ENCODE peak calls at places on chromosomes 4 and X, in nine cellular contexts. X is K562, R is ovary, O is A549, I is spleen, U is stomach, D is right lobe of liver, S is transverse colon, N is GM12878. K is an unnamed sample.
A peak's percentile ranks its signal among the peaks of the same experiment; 100 is the strongest.

GRCh38 chrX:119406739-119407138 is 7.6 kb downstream of the SLC25A43 start:
- DNase-seq in X (peak; percentile 56), O (no peak), I (no peak), N (no peak), S (no peak), R (no peak), U (no peak), D (no peak), K (peak; percentile 70)

GRCh38 chr4:98851806-98852205 is 77.1 kb downstream of the EIF4E start:
- DNase-seq in R (no peak), X (no peak), U (no peak), N (no peak), I (no peak), D (no peak), S (no peak), O (no peak), K (no peak)

GRCh38 chr4:102760645-102761477 is at the start of gene MANBA:
- DNase-seq in X (peak; percentile 94), O (peak; percentile 85), D (peak; percentile 91), U (peak; percentile 86), I (peak; percentile 99), R (peak; percentile 74), S (peak; percentile 90), N (no peak), K (peak; percentile 92)

GRCh38 chr4:3447431-3448395 is 5.9 kb downstream of the HGFAC start:
- DNase-seq in I (no peak), X (no peak), N (no peak), U (no peak), O (no peak), R (no peak), D (no peak), S (no peak), K (no peak)

GRCh38 chr4:76738081-76738931 is 159.6 kb downstream of the SOWAHB start:
- DNase-seq in S (no peak), I (no peak), D (no peak), N (peak; percentile 30), O (no peak), X (no peak), U (no peak), R (peak; percentile 34), K (no peak)

GRCh38 chrX:151722241-151722846 is 6.5 kb downstream of the FATE1 start:
- DNase-seq in S (peak; percentile 14), O (peak; percentile 5), N (no peak), X (peak; percentile 59), U (peak; percentile 49), D (no peak), R (no peak), I (peak; percentile 68), K (peak; percentile 1)

GRCh38 chr4:152956650-152957436 is 20.7 kb downstream of the FHDC1 start:
- DNase-seq in X (peak; percentile 50), N (no peak), S (peak; percentile 65), I (no peak), U (peak; percentile 46), R (no peak), D (no peak), O (no peak), K (peak; percentile 80)

GRCh38 chr4:113708250-113708649 is 53.3 kb downstream of the CAMK2D start:
- DNase-seq in R (no peak), U (no peak), O (no peak), N (no peak), I (no peak), X (no peak), D (no peak), S (no peak), K (no peak)

GRCh38 chr4:152327606-152328453 is 208.1 kb downstream of the FBXW7 start:
- DNase-seq in D (no peak), U (no peak), S (no peak), N (no peak), R (no peak), X (no peak), O (no peak), I (no peak), K (no peak)

GRCh38 chr4:115145393-115146160 is 32.2 kb upstream of the NDST4 start:
- DNase-seq in X (no peak), N (no peak), U (peak; percentile 33), S (peak; percentile 22), R (no peak), O (no peak), D (no peak), I (no peak), K (no peak)

GRCh38 chr4:148216866-148217814 is 225.1 kb downstream of the NR3C2 start:
- DNase-seq in N (peak; percentile 41), O (no peak), S (no peak), I (no peak), R (no peak), D (no peak), X (no peak), U (no peak), K (no peak)

GRCh38 chr4:168662297-168662985 is 165.6 kb downstream of the PALLD start:
- DNase-seq in R (no peak), S (no peak), D (no peak), I (no peak), U (no peak), O (no peak), X (no peak), N (no peak), K (no peak)

GRCh38 chr4:13103382-13104015 is 380.6 kb downstream of the RAB28 start:
- DNase-seq in I (no peak), R (no peak), X (no peak), O (no peak), D (no peak), N (no peak), S (no peak), U (no peak), K (no peak)

GRCh38 chr4:36024901-36025610 is 219.3 kb downstream of the ARAP2 start:
- DNase-seq in O (no peak), I (no peak), D (no peak), S (no peak), X (no peak), R (no peak), U (no peak), N (no peak), K (no peak)

GRCh38 chr4:10303291-10303690 is 153.9 kb downstream of the ZNF518B start:
- DNase-seq in S (no peak), O (no peak), D (no peak), N (no peak), R (no peak), I (no peak), X (no peak), U (no peak), K (no peak)

GRCh38 chrX:39813631-39814246 is 284.0 kb downstream of the BCOR start:
- DNase-seq in N (no peak), R (peak; percentile 77), D (peak; percentile 89), S (peak; percentile 40), U (peak; percentile 69), O (no peak), I (peak; percentile 83), X (no peak), K (no peak)

GRCh38 chr4:184648220-184649025 is 824 bp downstream of the CASP3 start:
- DNase-seq in I (peak; percentile 95), O (peak; percentile 3), N (no peak), R (peak; percentile 60), D (peak; percentile 79), X (peak; percentile 48), U (peak; percentile 70), S (peak; percentile 72), K (peak; percentile 78)
- TF ChIP-seq POLR2A in I (peak; percentile 9), O (no peak), N (peak; percentile 72), R (no peak), D (no peak), X (no peak), U (no peak), S (no peak), K (no peak)

GRCh38 chr4:83110970-83111369 is 3.6 kb downstream of the PLAC8 start:
- DNase-seq in I (no peak), O (no peak), D (no peak), N (no peak), X (no peak), R (no peak), U (no peak), S (no peak), K (no peak)

GRCh38 chr4:83112239-83112638 is 2.3 kb downstream of the PLAC8 start:
- DNase-seq in I (no peak), X (no peak), U (no peak), N (peak; percentile 86), R (no peak), D (no peak), O (no peak), S (peak; percentile 21), K (no peak)

GRCh38 chr4:83109480-83110221 is 4.9 kb downstream of the PLAC8 start:
- DNase-seq in D (peak; percentile 60), U (peak; percentile 53), R (no peak), N (no peak), S (peak; percentile 45), O (peak; percentile 9), X (no peak), I (peak; percentile 91), K (no peak)

GRCh38 chr4:83108101-83108861 is 6.2 kb downstream of the PLAC8 start:
- DNase-seq in U (no peak), O (no peak), X (no peak), R (no peak), N (no peak), D (no peak), I (no peak), S (peak; percentile 11), K (no peak)

DNA sequence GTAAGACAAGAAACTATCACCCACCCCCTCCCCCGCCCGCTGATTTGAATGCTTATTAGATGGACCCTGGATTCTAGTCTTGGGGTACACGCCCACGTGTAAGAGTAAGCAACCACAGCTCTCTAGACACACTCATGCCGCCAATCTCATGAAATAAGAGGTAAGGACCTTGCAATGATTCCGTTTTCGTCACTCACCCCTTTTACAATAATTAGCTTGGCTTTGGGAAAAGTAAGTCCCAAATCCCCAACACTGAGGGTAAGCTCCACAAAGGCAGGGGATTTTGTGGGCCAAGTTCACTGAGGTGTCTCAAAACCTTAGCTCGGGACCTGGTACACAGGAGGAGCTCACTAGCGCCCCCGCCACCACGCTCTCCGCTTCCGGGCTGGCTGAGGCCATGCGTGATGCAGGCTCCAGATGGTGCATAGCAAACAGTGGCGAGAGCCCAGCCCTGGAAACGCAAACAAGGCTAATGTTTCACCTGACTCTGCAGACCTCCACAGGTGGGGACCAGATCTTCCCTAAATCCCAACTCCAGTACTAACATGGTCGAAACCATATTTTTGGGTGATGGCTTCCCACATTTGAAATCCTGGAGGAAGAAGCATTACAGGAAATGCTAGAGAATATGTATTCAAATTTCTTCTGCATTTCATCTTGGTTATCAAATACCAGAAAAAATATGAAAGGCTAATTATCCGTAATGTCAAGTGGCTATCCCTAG is 4.1 kb downstream of the PLAC8 start:
- DNase-seq in I (peak; percentile 99), N (peak; percentile 90), O (peak; percentile 56), U (peak; percentile 94), D (peak; percentile 86), S (peak; percentile 94), R (peak; percentile 72), X (no peak), K (peak; percentile 83)
- TF ChIP-seq POLR2A in I (peak; percentile 3), N (peak; percentile 67), O (no peak), U (no peak), D (no peak), S (peak; percentile 45), R (no peak), X (no peak), K (no peak)

GRCh38 chr4:133148690-133149363 is at the start of gene PCDH10:
- DNase-seq in N (no peak), I (peak; percentile 80), S (peak; percentile 73), D (peak; percentile 67), X (peak; percentile 59), R (peak; percentile 84), O (peak; percentile 70), U (peak; percentile 65), K (peak; percentile 80)
- TF ChIP-seq POLR2A in N (no peak), I (peak; percentile 21), S (no peak), D (no peak), X (peak; percentile 30), R (peak; percentile 31), O (peak; percentile 15), U (no peak), K (no peak)

GRCh38 chr4:143282170-143282760 is 54.4 kb upstream of the GAB1 start:
- DNase-seq in R (no peak), S (no peak), X (no peak), N (no peak), D (no peak), I (no peak), O (no peak), U (no peak), K (no peak)
- TF ChIP-seq POLR2A in R (no peak), S (no peak), X (no peak), N (no peak), D (no peak), I (no peak), O (no peak), U (no peak), K (no peak)